ENCODE peak calls at places on chromosomes 6 and 20, in nine cellular contexts. One of them, this sample, is unnamed.

GRCh38 chr6:41568585-41569384 is 22.6 kb downstream of the FOXP4 start:
- DNase-seq in heart left ventricle: no peak
- DNase-seq in ovary: no peak
- DNase-seq in fibroblast of pulmonary artery: no peak
- DNase-seq in cardiac fibroblast: peak
- DNase-seq in OCI-LY7: no peak
- DNase-seq in spleen: no peak
- DNase-seq in GM23338: no peak
- DNase-seq in fibroblast of the aortic adventitia: peak
- DNase-seq in this sample: no peak

GRCh38 chr6:84428300-84428907 is 201.0 kb upstream of the CEP162 start:
- DNase-seq in cardiac fibroblast: peak
- DNase-seq in spleen: no peak
- DNase-seq in fibroblast of the aortic adventitia: peak
- DNase-seq in fibroblast of pulmonary artery: peak
- DNase-seq in OCI-LY7: peak
- DNase-seq in ovary: no peak
- DNase-seq in heart left ventricle: peak
- DNase-seq in GM23338: peak
- DNase-seq in this sample: peak

GRCh38 chr6:112651239-112651638 is 304.1 kb downstream of the RFPL4B start:
- DNase-seq in GM23338: no peak
- DNase-seq in ovary: no peak
- DNase-seq in heart left ventricle: no peak
- DNase-seq in fibroblast of pulmonary artery: no peak
- DNase-seq in spleen: no peak
- DNase-seq in cardiac fibroblast: no peak
- DNase-seq in fibroblast of the aortic adventitia: peak
- DNase-seq in OCI-LY7: no peak
- DNase-seq in this sample: no peak

GRCh38 chr6:112660626-112661025 is 313.5 kb downstream of the RFPL4B start:
- DNase-seq in OCI-LY7: no peak
- DNase-seq in fibroblast of pulmonary artery: no peak
- DNase-seq in fibroblast of the aortic adventitia: no peak
- DNase-seq in heart left ventricle: no peak
- DNase-seq in spleen: no peak
- DNase-seq in cardiac fibroblast: no peak
- DNase-seq in ovary: no peak
- DNase-seq in GM23338: no peak
- DNase-seq in this sample: no peak

GRCh38 chr6:28922004-28922840 is 1.6 kb downstream of the TRIM27 start:
- DNase-seq in fibroblast of pulmonary artery: peak
- DNase-seq in GM23338: no peak
- DNase-seq in spleen: no peak
- DNase-seq in heart left ventricle: no peak
- DNase-seq in ovary: no peak
- DNase-seq in fibroblast of the aortic adventitia: peak
- DNase-seq in OCI-LY7: no peak
- DNase-seq in cardiac fibroblast: peak
- DNase-seq in this sample: peak

GRCh38 chr6:44667226-44667625 is 279.7 kb downstream of the CDC5L start:
- DNase-seq in heart left ventricle: no peak
- DNase-seq in ovary: no peak
- DNase-seq in fibroblast of the aortic adventitia: peak
- DNase-seq in GM23338: peak
- DNase-seq in OCI-LY7: no peak
- DNase-seq in cardiac fibroblast: peak
- DNase-seq in fibroblast of pulmonary artery: peak
- DNase-seq in spleen: no peak
- DNase-seq in this sample: peak

GRCh38 chr6:28977351-28978136 is 27.6 kb downstream of the ZNF311 start:
- DNase-seq in heart left ventricle: no peak
- DNase-seq in OCI-LY7: no peak
- DNase-seq in cardiac fibroblast: peak
- DNase-seq in fibroblast of pulmonary artery: peak
- DNase-seq in spleen: peak
- DNase-seq in fibroblast of the aortic adventitia: peak
- DNase-seq in GM23338: peak
- DNase-seq in ovary: no peak
- DNase-seq in this sample: peak

GRCh38 chr6:112287836-112288235 is 33.5 kb upstream of the LAMA4 start:
- DNase-seq in fibroblast of pulmonary artery: no peak
- DNase-seq in ovary: no peak
- DNase-seq in fibroblast of the aortic adventitia: no peak
- DNase-seq in spleen: no peak
- DNase-seq in OCI-LY7: no peak
- DNase-seq in heart left ventricle: no peak
- DNase-seq in cardiac fibroblast: no peak
- DNase-seq in GM23338: no peak
- DNase-seq in this sample: no peak

GRCh38 chr6:6723792-6724318 is 135.3 kb downstream of the LY86 start:
- DNase-seq in ovary: no peak
- DNase-seq in fibroblast of pulmonary artery: no peak
- DNase-seq in heart left ventricle: no peak
- DNase-seq in cardiac fibroblast: no peak
- DNase-seq in spleen: no peak
- DNase-seq in OCI-LY7: no peak
- DNase-seq in fibroblast of the aortic adventitia: peak
- DNase-seq in GM23338: no peak
- DNase-seq in this sample: peak

GRCh38 chr6:135291288-135292116 is 110.4 kb downstream of the MYB start:
- DNase-seq in GM23338: no peak
- DNase-seq in cardiac fibroblast: peak
- DNase-seq in ovary: no peak
- DNase-seq in fibroblast of the aortic adventitia: peak
- DNase-seq in fibroblast of pulmonary artery: peak
- DNase-seq in spleen: no peak
- DNase-seq in heart left ventricle: no peak
- DNase-seq in OCI-LY7: no peak
- DNase-seq in this sample: peak

GRCh38 chr6:130019796-130020105 is 1.4 kb downstream of the L3MBTL3 start:
- DNase-seq in fibroblast of pulmonary artery: no peak
- DNase-seq in ovary: no peak
- DNase-seq in cardiac fibroblast: no peak
- DNase-seq in OCI-LY7: no peak
- DNase-seq in heart left ventricle: no peak
- DNase-seq in GM23338: peak
- DNase-seq in fibroblast of the aortic adventitia: no peak
- DNase-seq in spleen: no peak
- DNase-seq in this sample: no peak

GRCh38 chr6:53259860-53260580 is 88.7 kb downstream of the ELOVL5 start:
- DNase-seq in fibroblast of the aortic adventitia: no peak
- DNase-seq in GM23338: no peak
- DNase-seq in cardiac fibroblast: no peak
- DNase-seq in heart left ventricle: no peak
- DNase-seq in spleen: no peak
- DNase-seq in OCI-LY7: no peak
- DNase-seq in fibroblast of pulmonary artery: peak
- DNase-seq in ovary: no peak
- DNase-seq in this sample: no peak

GRCh38 chr6:150739711-150740349 is 125.7 kb upstream of the MTHFD1L start:
- DNase-seq in fibroblast of pulmonary artery: no peak
- DNase-seq in spleen: no peak
- DNase-seq in cardiac fibroblast: no peak
- DNase-seq in heart left ventricle: no peak
- DNase-seq in OCI-LY7: no peak
- DNase-seq in fibroblast of the aortic adventitia: no peak
- DNase-seq in ovary: no peak
- DNase-seq in GM23338: no peak
- DNase-seq in this sample: no peak

GRCh38 chr6:43070028-43070632 is 6.0 kb upstream of the PTK7 start:
- DNase-seq in heart left ventricle: no peak
- DNase-seq in fibroblast of the aortic adventitia: peak
- DNase-seq in OCI-LY7: peak
- DNase-seq in fibroblast of pulmonary artery: peak
- DNase-seq in ovary: peak
- DNase-seq in GM23338: peak
- DNase-seq in cardiac fibroblast: peak
- DNase-seq in spleen: no peak
- DNase-seq in this sample: peak

GRCh38 chr20:36634342-36634741 is 11.7 kb downstream of the SLA2 start:
- DNase-seq in fibroblast of pulmonary artery: no peak
- DNase-seq in GM23338: no peak
- DNase-seq in ovary: no peak
- DNase-seq in cardiac fibroblast: no peak
- DNase-seq in OCI-LY7: no peak
- DNase-seq in spleen: no peak
- DNase-seq in heart left ventricle: no peak
- DNase-seq in fibroblast of the aortic adventitia: no peak
- DNase-seq in this sample: no peak

GRCh38 chr6:123745877-123746276 is 57.8 kb upstream of the NKAIN2 start:
- DNase-seq in OCI-LY7: no peak
- DNase-seq in GM23338: no peak
- DNase-seq in fibroblast of pulmonary artery: peak
- DNase-seq in spleen: no peak
- DNase-seq in fibroblast of the aortic adventitia: peak
- DNase-seq in heart left ventricle: no peak
- DNase-seq in ovary: no peak
- DNase-seq in cardiac fibroblast: peak
- DNase-seq in this sample: peak

GRCh38 chr6:43213431-43213830 is 15.8 kb downstream of the DNPH1 start:
- DNase-seq in fibroblast of the aortic adventitia: no peak
- DNase-seq in OCI-LY7: no peak
- DNase-seq in ovary: no peak
- DNase-seq in heart left ventricle: no peak
- DNase-seq in cardiac fibroblast: no peak
- DNase-seq in fibroblast of pulmonary artery: no peak
- DNase-seq in spleen: no peak
- DNase-seq in GM23338: no peak
- DNase-seq in this sample: no peak

GRCh38 chr6:43468748-43469681 is 8.4 kb upstream of the TJAP1 start:
- DNase-seq in GM23338: peak
- DNase-seq in cardiac fibroblast: no peak
- DNase-seq in OCI-LY7: no peak
- DNase-seq in fibroblast of the aortic adventitia: no peak
- DNase-seq in ovary: no peak
- DNase-seq in fibroblast of pulmonary artery: no peak
- DNase-seq in heart left ventricle: peak
- DNase-seq in spleen: no peak
- DNase-seq in this sample: no peak

GRCh38 chr6:156182356-156182755 is 594.8 kb upstream of the ARID1B start:
- DNase-seq in GM23338: no peak
- DNase-seq in cardiac fibroblast: no peak
- DNase-seq in heart left ventricle: no peak
- DNase-seq in ovary: no peak
- DNase-seq in spleen: no peak
- DNase-seq in fibroblast of pulmonary artery: no peak
- DNase-seq in OCI-LY7: no peak
- DNase-seq in fibroblast of the aortic adventitia: no peak
- DNase-seq in this sample: no peak

GRCh38 chr6:41824571-41825569 is 37.4 kb downstream of the TOMM6 start:
- DNase-seq in fibroblast of pulmonary artery: peak
- DNase-seq in GM23338: no peak
- DNase-seq in ovary: no peak
- DNase-seq in spleen: no peak
- DNase-seq in fibroblast of the aortic adventitia: no peak
- DNase-seq in heart left ventricle: no peak
- DNase-seq in cardiac fibroblast: peak
- DNase-seq in OCI-LY7: no peak
- DNase-seq in this sample: no peak

GRCh38 chr20:19760371-19760721 is 2.3 kb downstream of the RIN2 start:
- DNase-seq in OCI-LY7: no peak
- DNase-seq in fibroblast of the aortic adventitia: no peak
- DNase-seq in cardiac fibroblast: no peak
- DNase-seq in spleen: no peak
- DNase-seq in GM23338: no peak
- DNase-seq in ovary: no peak
- DNase-seq in fibroblast of pulmonary artery: no peak
- DNase-seq in heart left ventricle: no peak
- DNase-seq in this sample: no peak

GRCh38 chr6:114581293-114581692 is 238.5 kb upstream of the HS3ST5 start:
- DNase-seq in spleen: no peak
- DNase-seq in OCI-LY7: no peak
- DNase-seq in cardiac fibroblast: no peak
- DNase-seq in fibroblast of the aortic adventitia: no peak
- DNase-seq in ovary: no peak
- DNase-seq in fibroblast of pulmonary artery: no peak
- DNase-seq in GM23338: no peak
- DNase-seq in heart left ventricle: no peak
- DNase-seq in this sample: no peak

GRCh38 chr6:131295081-131295480 is 159.8 kb downstream of the AKAP7 start:
- DNase-seq in spleen: no peak
- DNase-seq in OCI-LY7: no peak
- DNase-seq in ovary: no peak
- DNase-seq in cardiac fibroblast: no peak
- DNase-seq in GM23338: peak
- DNase-seq in fibroblast of the aortic adventitia: no peak
- DNase-seq in heart left ventricle: no peak
- DNase-seq in fibroblast of pulmonary artery: no peak
- DNase-seq in this sample: no peak
- H3K4me3 ChIP-seq in spleen: no peak
- H3K4me3 ChIP-seq in OCI-LY7: no peak
- H3K4me3 ChIP-seq in ovary: no peak
- H3K4me3 ChIP-seq in cardiac fibroblast: no peak
- H3K4me3 ChIP-seq in GM23338: peak
- H3K4me3 ChIP-seq in fibroblast of the aortic adventitia: no peak
- H3K4me3 ChIP-seq in heart left ventricle: no peak
- H3K4me3 ChIP-seq in fibroblast of pulmonary artery: no peak
- H3K4me3 ChIP-seq in this sample: no peak

GRCh38 chr20:2124632-2125131 is 23.1 kb downstream of the STK35 start:
- DNase-seq in GM23338: no peak
- DNase-seq in cardiac fibroblast: no peak
- DNase-seq in fibroblast of pulmonary artery: no peak
- DNase-seq in ovary: no peak
- DNase-seq in spleen: peak
- DNase-seq in OCI-LY7: peak
- DNase-seq in heart left ventricle: no peak
- DNase-seq in fibroblast of the aortic adventitia: no peak
- DNase-seq in this sample: no peak
- TF ChIP-seq CTCF in GM23338: no peak
- TF ChIP-seq CTCF in cardiac fibroblast: no peak
- TF ChIP-seq CTCF in fibroblast of pulmonary artery: no peak
- TF ChIP-seq CTCF in ovary: no peak
- TF ChIP-seq CTCF in spleen: no peak
- TF ChIP-seq CTCF in OCI-LY7: peak
- TF ChIP-seq CTCF in heart left ventricle: no peak
- TF ChIP-seq CTCF in fibroblast of the aortic adventitia: no peak
- TF ChIP-seq CTCF in this sample: no peak

GRCh38 chr6:8066108-8066507 is 1.9 kb upstream of the BLOC1S5 start:
- DNase-seq in ovary: no peak
- DNase-seq in OCI-LY7: peak
- DNase-seq in cardiac fibroblast: no peak
- DNase-seq in fibroblast of pulmonary artery: no peak
- DNase-seq in spleen: no peak
- DNase-seq in heart left ventricle: no peak
- DNase-seq in fibroblast of the aortic adventitia: no peak
- DNase-seq in GM23338: peak
- DNase-seq in this sample: no peak
- H3K4me3 ChIP-seq in ovary: no peak
- H3K4me3 ChIP-seq in OCI-LY7: no peak
- H3K4me3 ChIP-seq in cardiac fibroblast: no peak
- H3K4me3 ChIP-seq in fibroblast of pulmonary artery: no peak
- H3K4me3 ChIP-seq in spleen: no peak
- H3K4me3 ChIP-seq in heart left ventricle: no peak
- H3K4me3 ChIP-seq in fibroblast of the aortic adventitia: no peak
- H3K4me3 ChIP-seq in GM23338: no peak
- H3K4me3 ChIP-seq in this sample: no peak

DNA sequence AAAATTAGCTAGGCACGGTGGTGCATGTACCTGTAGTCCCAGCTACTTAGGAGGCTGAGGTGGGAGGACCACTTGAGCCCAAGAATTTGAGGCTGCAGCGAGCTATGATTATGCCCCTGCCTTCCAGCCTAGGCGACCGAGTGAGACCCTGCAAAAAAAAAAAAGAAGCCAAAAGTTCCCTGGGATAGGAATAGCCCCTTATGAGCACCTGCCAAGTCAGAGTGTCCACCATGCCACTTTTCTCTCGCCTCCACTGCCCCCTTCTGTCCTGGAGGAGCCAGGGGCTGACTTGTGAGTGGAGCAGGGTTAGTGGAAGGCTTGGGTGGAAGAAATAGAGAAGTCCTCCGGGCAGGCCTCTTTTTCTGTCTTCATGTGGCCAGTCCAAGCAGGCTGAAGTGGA is 12.1 kb upstream of the DDX27 start:
- DNase-seq in cardiac fibroblast: no peak
- DNase-seq in spleen: peak
- DNase-seq in ovary: no peak
- DNase-seq in GM23338: peak
- DNase-seq in fibroblast of pulmonary artery: no peak
- DNase-seq in OCI-LY7: no peak
- DNase-seq in heart left ventricle: no peak
- DNase-seq in fibroblast of the aortic adventitia: no peak
- DNase-seq in this sample: no peak
- TF ChIP-seq CTCF in cardiac fibroblast: no peak
- TF ChIP-seq CTCF in spleen: no peak
- TF ChIP-seq CTCF in ovary: no peak
- TF ChIP-seq CTCF in GM23338: peak
- TF ChIP-seq CTCF in fibroblast of pulmonary artery: no peak
- TF ChIP-seq CTCF in OCI-LY7: peak
- TF ChIP-seq CTCF in heart left ventricle: no peak
- TF ChIP-seq CTCF in fibroblast of the aortic adventitia: no peak
- TF ChIP-seq CTCF in this sample: peak

This sample was measured in fibroblast of mammary gland.